ENCODE peak calls at places on chromosomes 13 and 19, in six cellular contexts. P is SW480, G is posterior cingulate gyrus, Z is T-cell, E is lower leg skin, H is GM04503. V is an unnamed sample.

GRCh38 chr19:46373573-46374359 is 26.9 kb downstream of the PPP5C start:
- DNase-seq in H (no peak), Z (no peak), P (peak; percentile 81), E (peak; percentile 83), G (no peak), V (peak; percentile 15)

GRCh38 chr13:98460519-98460918 is 116.4 kb downstream of the STK24 start:
- DNase-seq in Z (no peak), H (no peak), E (no peak), G (no peak), P (no peak), V (no peak)

GRCh38 chr13:30159446-30159839 is 147.9 kb downstream of the KATNAL1 start:
- DNase-seq in G (no peak), E (no peak), H (peak; percentile 39), Z (no peak), P (peak; percentile 20), V (no peak)

GRCh38 chr13:98108330-98108729 is 34.6 kb upstream of the FARP1 start:
- DNase-seq in E (no peak), G (no peak), H (no peak), P (no peak), Z (no peak), V (no peak)

GRCh38 chr19:13717194-13717643 is 47.1 kb upstream of the MRI1 start:
- DNase-seq in H (no peak), P (no peak), G (no peak), E (no peak), Z (no peak), V (no peak)

GRCh38 chr19:1567848-1568227 is 287 bp downstream of the MEX3D start:
- DNase-seq in G (no peak), Z (no peak), P (no peak), E (no peak), H (no peak), V (no peak)

GRCh38 chr19:823565-824121 is 1.9 kb upstream of the PLPPR3 start:
- DNase-seq in H (no peak), G (no peak), Z (no peak), E (no peak), P (peak; percentile 40), V (no peak)

GRCh38 chr13:34044660-34045080 is 226.7 kb downstream of the RFC3 start:
- DNase-seq in Z (no peak), G (no peak), E (no peak), P (peak; percentile 84), H (peak; percentile 68), V (no peak)

GRCh38 chr13:32811297-32811800 is 204.9 kb upstream of the KL start:
- DNase-seq in H (no peak), P (no peak), G (no peak), E (no peak), Z (no peak), V (no peak)

GRCh38 chr19:45526143-45526542 is 18.9 kb downstream of the VASP start:
- DNase-seq in P (peak; percentile 83), E (no peak), H (no peak), G (peak; percentile 62), Z (no peak), V (peak; percentile 78)

GRCh38 chr13:20359335-20359734 is 127.2 kb upstream of the GJB6 start:
- DNase-seq in H (peak; percentile 83), G (no peak), E (no peak), Z (no peak), P (peak; percentile 95), V (no peak)

GRCh38 chr19:49393871-49394270 is 5.8 kb downstream of the KASH5 start:
- DNase-seq in Z (no peak), E (no peak), H (no peak), G (no peak), P (no peak), V (no peak)

GRCh38 chr19:28971011-28971410 is 241.9 kb downstream of the UQCRFS1 start:
- DNase-seq in P (no peak), G (no peak), H (no peak), E (no peak), Z (no peak), V (no peak)